ENCODE peak calls at places on chromosomes 2 and 18, in six cellular contexts. O, N, K, H, V and Z are unnamed samples.

GRCh38 chr2:68813596-68813995 is 57.6 kb downstream of the BMP10 start:
- DNase-seq in O (no peak), N (no peak), K (no peak), H (no peak), V (no peak), Z (no peak)

GRCh38 chr2:172248381-172249173 is 145.9 kb upstream of the DLX2 start:
- DNase-seq in O (no peak), N (no peak), K (no peak), H (no peak), V (no peak), Z (no peak)

GRCh38 chr18:13613591-13614317 is 112.6 kb downstream of the FAM210A start:
- DNase-seq in O (peak; percentile 48), N (no peak), K (no peak), H (no peak), V (no peak), Z (no peak)

GRCh38 chr2:30807249-30807648 is at the start of gene CAPN13:
- DNase-seq in O (peak; percentile 79), N (no peak), K (peak; percentile 88), H (no peak), V (no peak), Z (no peak)

GRCh38 chr18:45837283-45838070 is 12.0 kb downstream of the SIGLEC15 start:
- DNase-seq in O (peak; percentile 84), N (no peak), K (peak; percentile 41), H (peak; percentile 79), V (peak; percentile 76), Z (no peak)

GRCh38 chr2:44362207-44363015 is 664 bp downstream of the CAMKMT start:
- DNase-seq in O (peak; percentile 66), N (no peak), K (peak; percentile 41), H (no peak), V (peak; percentile 64), Z (no peak)

GRCh38 chr2:237618449-237618848 is 8.9 kb upstream of the LRRFIP1 start:
- DNase-seq in O (no peak), N (no peak), K (no peak), H (no peak), V (no peak), Z (no peak)

GRCh38 chr2:200962821-200963128 is 685 bp downstream of the ORC2 start:
- DNase-seq in O (peak; percentile 48), N (no peak), K (no peak), H (no peak), V (no peak), Z (no peak)

GRCh38 chr2:96156926-96157648 is 11.8 kb upstream of the DUSP2 start:
- DNase-seq in O (peak; percentile 36), N (no peak), K (no peak), H (peak; percentile 41), V (no peak), Z (no peak)

GRCh38 chr18:74652392-74652988 is 54.8 kb downstream of the ZNF407 start:
- DNase-seq in O (no peak), N (no peak), K (no peak), H (no peak), V (peak; percentile 65), Z (no peak)

GRCh38 chr18:40868110-40868858 is 1086.8 kb upstream of the PIK3C3 start:
- DNase-seq in O (no peak), N (peak; percentile 19), K (no peak), H (no peak), V (no peak), Z (no peak)

GRCh38 chr18:77560334-77560970 is 310.8 kb downstream of the GALR1 start:
- DNase-seq in O (no peak), N (no peak), K (no peak), H (no peak), V (no peak), Z (no peak)

GRCh38 chr18:48795696-48796095 is 155.1 kb downstream of the SMAD7 start:
- DNase-seq in O (peak; percentile 9), N (no peak), K (peak; percentile 2), H (no peak), V (no peak), Z (no peak)

GRCh38 chr18:9333441-9334350 is 877 bp upstream of the TWSG1 start:
- DNase-seq in O (peak; percentile 47), N (no peak), K (no peak), H (peak; percentile 46), V (no peak), Z (no peak)

GRCh38 chr2:212958757-212959295 is 192.6 kb downstream of the IKZF2 start:
- DNase-seq in O (no peak), N (no peak), K (no peak), H (no peak), V (no peak), Z (no peak)

GRCh38 chr2:113183703-113184102 is 9.9 kb downstream of the PSD4 start:
- DNase-seq in O (peak; percentile 38), N (no peak), K (no peak), H (no peak), V (no peak), Z (no peak)

GRCh38 chr18:62288669-62289016 is 36.5 kb upstream of the TNFRSF11A start:
- DNase-seq in O (no peak), N (no peak), K (no peak), H (no peak), V (no peak), Z (no peak)

GRCh38 chr2:33873206-33873605 is 274.1 kb upstream of the FAM98A start:
- DNase-seq in O (no peak), N (no peak), K (no peak), H (no peak), V (no peak), Z (no peak)

GRCh38 chr2:217399288-217399687 is 539.4 kb upstream of the TNP1 start:
- DNase-seq in O (no peak), N (no peak), K (no peak), H (no peak), V (no peak), Z (no peak)

GRCh38 chr2:219554369-219554768 is 10.5 kb downstream of the TMEM198 start:
- DNase-seq in O (no peak), N (no peak), K (no peak), H (no peak), V (no peak), Z (no peak)

GRCh38 chr2:119672161-119672862 is 6.7 kb upstream of the TMEM177 start:
- DNase-seq in O (no peak), N (no peak), K (no peak), H (no peak), V (no peak), Z (no peak)

GRCh38 chr2:121640380-121641326 is 8.6 kb downstream of the CLASP1 start:
- DNase-seq in O (no peak), N (no peak), K (no peak), H (no peak), V (no peak), Z (no peak)
- H3K4me3 ChIP-seq in O (no peak overlapping the region), N (no peak overlapping the region), K (no peak overlapping the region), H (no peak overlapping the region), V (no peak overlapping the region), Z (no peak overlapping the region)

GRCh38 chr2:61433606-61434005 is 37.3 kb downstream of the USP34 start:
- DNase-seq in O (no peak), N (no peak), K (no peak), H (no peak), V (peak; percentile 28), Z (no peak)
- TF ChIP-seq CTCF in O (no peak), N (no peak), K (no peak), H (no peak), V (no peak), Z (no peak)

DNA sequence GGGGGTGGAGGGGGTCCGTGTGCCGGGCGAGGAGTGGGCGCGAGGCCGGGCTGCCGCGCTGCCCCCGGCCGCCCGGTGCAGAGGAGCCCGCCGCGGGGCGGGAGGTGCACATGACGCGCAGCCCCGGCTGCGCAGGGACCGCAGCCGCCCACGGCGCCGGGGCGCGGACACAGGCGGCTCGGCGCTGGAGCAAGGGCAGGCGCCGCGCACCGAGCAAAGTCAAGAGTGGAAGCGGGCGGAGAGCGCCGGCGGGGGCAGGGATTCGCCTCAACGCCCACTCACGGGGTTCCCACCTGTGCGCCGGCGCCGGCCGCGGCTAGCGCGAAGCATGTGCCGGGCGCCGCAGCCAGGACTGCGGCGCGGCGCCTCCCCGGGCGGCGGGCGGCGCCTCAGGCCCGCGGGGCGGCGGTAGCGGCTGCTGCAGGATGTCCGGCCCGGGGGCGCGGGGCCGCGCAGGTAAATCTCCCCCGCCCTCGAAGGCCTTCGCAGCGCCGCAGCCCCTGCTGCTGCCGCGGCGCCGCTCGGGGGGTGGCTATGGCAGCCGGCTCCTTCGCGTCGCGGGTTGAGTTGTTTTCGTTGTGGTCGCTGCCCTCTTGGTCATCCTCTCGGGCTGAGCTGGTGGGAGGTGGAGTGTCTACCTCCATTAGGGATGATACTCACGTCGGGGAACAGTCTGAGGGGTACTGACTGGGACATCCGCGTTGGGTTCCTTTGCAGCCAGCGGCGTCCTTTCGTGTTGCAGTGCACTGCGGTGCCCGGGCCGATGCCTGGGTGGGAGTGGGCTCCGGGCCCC is 216.3 kb upstream of the DTNA start:
- DNase-seq in O (no peak), N (no peak), K (peak; percentile 68), H (peak; percentile 52), V (peak; percentile 74), Z (no peak)
- H3K4me3 ChIP-seq in O (peak overlapping the region; percentile 32), N (peak overlapping the region; percentile 15), K (peak overlapping the region; percentile 62), H (peak overlapping the region; percentile 53), V (peak overlapping the region; percentile 74), Z (peak overlapping the region; percentile 77)

DNA sequence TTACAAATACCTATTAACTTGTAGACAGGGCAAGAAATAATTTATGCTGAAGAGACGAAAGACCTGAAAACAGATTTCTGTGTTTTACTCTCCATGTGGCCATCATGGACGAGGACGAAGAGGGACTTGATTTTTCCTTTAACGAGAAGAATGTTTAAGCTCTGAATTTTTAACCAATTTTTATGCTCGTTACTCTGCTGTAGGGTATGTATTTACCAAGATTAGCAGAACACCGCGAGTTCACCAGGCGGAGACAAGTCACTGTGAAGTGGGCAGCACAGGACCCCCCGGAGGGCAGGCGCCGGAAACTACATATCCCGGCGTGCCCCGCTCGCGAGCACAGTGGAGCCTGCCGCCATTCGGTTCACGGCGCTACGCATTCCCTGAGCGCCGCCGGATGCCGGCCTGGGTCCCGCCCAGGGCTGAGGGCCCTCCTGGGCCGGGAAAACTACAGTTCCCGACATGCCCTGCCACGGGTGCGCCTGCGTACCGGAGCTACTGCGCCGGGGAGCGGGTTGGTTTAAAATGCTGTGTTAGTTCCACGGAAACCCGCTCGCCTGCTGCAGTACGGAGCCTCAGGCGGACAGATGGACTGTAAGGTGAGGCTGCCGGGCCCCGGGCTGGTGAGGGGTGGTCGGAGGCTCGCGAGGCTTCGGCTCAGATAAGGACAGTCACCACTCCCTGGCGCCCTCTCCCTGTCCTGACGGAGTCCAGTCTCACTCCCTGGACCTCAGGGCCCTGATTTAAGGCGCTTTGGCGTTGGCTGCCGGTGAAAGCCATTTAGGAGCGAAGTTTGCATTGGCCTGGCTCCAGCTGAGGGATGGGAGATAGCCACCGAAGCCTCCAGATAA is at the start of gene CCDC150:
- DNase-seq in O (peak; percentile 93), N (peak; percentile 77), K (peak; percentile 93), H (peak; percentile 95), V (peak; percentile 96), Z (peak; percentile 43)
- TF ChIP-seq CTCF in O (no peak), N (no peak), K (peak; percentile 11), H (peak; percentile 24), V (peak; percentile 31), Z (peak; percentile 34)

GRCh38 chr2:86443601-86444000 is 2.4 kb downstream of the KDM3A start:
- DNase-seq in O (no peak), N (no peak), K (no peak), H (no peak), V (no peak), Z (no peak)
- H3K4me3 ChIP-seq in O (no peak overlapping the region), N (no peak overlapping the region), K (no peak overlapping the region), H (peak overlapping the region; percentile 86), V (peak overlapping the region; percentile 74), Z (peak overlapping the region; percentile 83)